ENCODE peak calls at places on chromosomes 13 and 19, in eight cellular contexts. E is AG08396, R is Right ventricle myocardium superior, T is GM18507, D is AG08395, W is anterior cingulate cortex, J is H1, P is sciatic nerve. X is an unnamed sample.

GRCh38 chr13:47816835-47817234 is 184.2 kb downstream of the SUCLA2 start:
- DNase-seq in R (no peak), J (no peak), D (no peak), P (no peak), T (no peak), W (no peak), E (no peak), X (no peak)

GRCh38 chr13:44281252-44282000 is 92.2 kb upstream of the SERP2 start:
- DNase-seq in D (no peak), R (no peak), W (no peak), T (no peak), J (no peak), E (no peak), P (no peak), X (no peak)

GRCh38 chr13:28012383-28012782 is 23.9 kb upstream of the URAD start:
- DNase-seq in D (no peak), P (no peak), E (no peak), R (no peak), W (no peak), J (no peak), T (no peak), X (no peak)

GRCh38 chr19:37920591-37921450 is 13.8 kb downstream of the SIPA1L3 start:
- DNase-seq in T (no peak), P (no peak), J (no peak), R (no peak), E (no peak), W (no peak), D (no peak), X (no peak)

GRCh38 chr19:4172861-4173473 is 9.4 kb downstream of the SIRT6 start:
- DNase-seq in T (no peak), P (peak), J (no peak), W (no peak), R (peak), D (peak), E (peak), X (peak)

GRCh38 chr13:59774511-59774911 is 389.2 kb downstream of the DIAPH3 start:
- DNase-seq in D (peak), R (no peak), J (no peak), P (no peak), E (peak), W (no peak), T (no peak), X (no peak)

GRCh38 chr13:32746474-32746873 is 160.2 kb downstream of the PDS5B start:
- DNase-seq in D (no peak), E (no peak), P (no peak), T (no peak), J (no peak), W (no peak), R (no peak), X (no peak)

GRCh38 chr19:12043752-12044422 is 8.4 kb upstream of the ZNF433 start:
- DNase-seq in E (no peak), T (no peak), P (no peak), W (no peak), R (no peak), J (no peak), D (no peak), X (no peak)

GRCh38 chr13:71922191-71922590 is 55.2 kb upstream of the DACH1 start:
- DNase-seq in W (no peak), J (no peak), D (no peak), T (no peak), E (no peak), P (no peak), R (no peak), X (no peak)

GRCh38 chr13:27504126-27504525 is 53.8 kb upstream of the MTIF3 start:
- DNase-seq in W (no peak), E (no peak), P (no peak), J (no peak), R (peak), T (no peak), D (no peak), X (no peak)

GRCh38 chr13:103371271-103371670 is 305.1 kb upstream of the SLC10A2 start:
- DNase-seq in D (no peak), W (no peak), R (no peak), J (no peak), E (no peak), T (no peak), P (no peak), X (no peak)

GRCh38 chr13:45299194-45299593 is 41.8 kb downstream of the TPT1 start:
- DNase-seq in E (no peak), W (no peak), D (no peak), T (no peak), R (no peak), J (no peak), P (no peak), X (no peak)

GRCh38 chr13:31880849-31881494 is 141.6 kb downstream of the RXFP2 start:
- DNase-seq in R (no peak), W (no peak), E (no peak), J (no peak), D (no peak), P (no peak), T (no peak), X (no peak)

GRCh38 chr13:27920677-27921420 is 1.0 kb downstream of the PDX1 start:
- DNase-seq in J (no peak), P (no peak), R (no peak), D (peak), W (no peak), E (peak), T (no peak), X (no peak)

GRCh38 chr19:38250821-38251563 is 5.2 kb downstream of the PPP1R14A start:
- DNase-seq in D (no peak), J (no peak), E (no peak), P (peak), T (no peak), W (peak), R (peak), X (no peak)

GRCh38 chr19:41309225-41310030 is 544 bp upstream of the CCDC97 start:
- DNase-seq in R (no peak), P (no peak), J (no peak), W (no peak), E (no peak), D (no peak), T (no peak), X (no peak)

GRCh38 chr19:57830071-57830602 is at the start of gene ZNF587B:
- DNase-seq in D (peak), P (no peak), R (peak), J (peak), E (peak), W (peak), T (no peak), X (peak)

GRCh38 chr19:48539503-48540096 is 12.4 kb upstream of the SULT2B1 start:
- DNase-seq in T (no peak), W (peak), D (no peak), P (no peak), E (no peak), R (no peak), J (no peak), X (no peak)

GRCh38 chr19:51514866-51515481 is 13.4 kb upstream of the SIGLEC12 start:
- DNase-seq in P (no peak), W (no peak), D (peak), R (no peak), T (no peak), J (no peak), E (peak), X (peak)

GRCh38 chr13:102897371-102898138 is 51.7 kb downstream of the ERCC5 start:
- DNase-seq in D (no peak), J (no peak), P (no peak), R (peak), T (no peak), E (no peak), W (no peak), X (no peak)

GRCh38 chr13:93146584-93147292 is 79.9 kb upstream of the GPC6 start:
- DNase-seq in T (no peak), E (no peak), P (no peak), R (no peak), D (peak), J (no peak), W (no peak), X (no peak)

GRCh38 chr13:75739244-75739868 is 103.2 kb downstream of the LMO7 start:
- DNase-seq in J (no peak), R (no peak), P (no peak), D (no peak), W (no peak), T (no peak), E (no peak), X (no peak)

GRCh38 chr19:3768015-3768747 is 3.8 kb downstream of the RAX2 start:
- DNase-seq in D (no peak), P (no peak), J (no peak), E (no peak), R (no peak), T (no peak), W (no peak), X (no peak)

GRCh38 chr19:1252818-1253513 is 4.6 kb downstream of the MIDN start:
- DNase-seq in R (peak), W (peak), E (peak), J (no peak), D (peak), T (no peak), P (peak), X (no peak)

GRCh38 chr19:48681127-48681470 is 8.3 kb upstream of the NTN5 start:
- DNase-seq in J (no peak), D (no peak), R (no peak), W (peak), P (no peak), T (no peak), E (peak), X (no peak)

GRCh38 chr13:29991343-29991742 is 140.9 kb upstream of the UBL3 start:
- DNase-seq in T (no peak), R (no peak), D (peak), E (peak), P (no peak), J (no peak), W (no peak), X (peak)

GRCh38 chr13:50291611-50292010 is 276.4 kb downstream of the KCNRG start:
- DNase-seq in D (no peak), P (no peak), W (no peak), J (no peak), E (no peak), R (no peak), T (no peak), X (no peak)